ENCODE peak calls at places on chromosome X, in four cellular contexts. N is WERI-Rb-1, V is PC-3, G is aorta. Y is an unnamed sample.

GRCh38 chrX:102995316-102995715 is 58.2 kb downstream of the RAB40AL start:
- DNase-seq in V (no peak), N (no peak), G (no peak), Y (peak; percentile 78)

GRCh38 chrX:17812763-17813162 is 48.3 kb downstream of the RAI2 start:
- DNase-seq in N (no peak), V (peak; percentile 37), G (no peak), Y (peak; percentile 30)

GRCh38 chrX:110418220-110418856 is 59.7 kb downstream of the RTL9 start:
- DNase-seq in V (peak; percentile 67), N (peak; percentile 20), G (no peak), Y (peak; percentile 79)

GRCh38 chrX:72659726-72660125 is 54.4 kb downstream of the PHKA1 start:
- DNase-seq in V (no peak), G (no peak), N (no peak), Y (no peak)

GRCh38 chrX:146581981-146582712 is 227.4 kb upstream of the CXorf51B start:
- DNase-seq in G (no peak), N (no peak), V (no peak), Y (no peak)

GRCh38 chrX:101357166-101357795 is 8.7 kb upstream of the TIMM8A start:
- DNase-seq in G (no peak), V (peak; percentile 29), N (no peak), Y (peak; percentile 24)

GRCh38 chrX:84187501-84188319 is at the start of gene RPS6KA6:
- DNase-seq in N (peak; percentile 22), V (peak; percentile 16), G (peak; percentile 80), Y (peak; percentile 63)

GRCh38 chrX:134604701-134605271 is 53.5 kb downstream of the PLAC1 start:
- DNase-seq in N (peak; percentile 62), G (no peak), V (peak; percentile 51), Y (peak; percentile 51)

GRCh38 chrX:86348669-86349068 is 200.4 kb downstream of the DACH2 start:
- DNase-seq in N (peak; percentile 10), V (no peak), G (no peak), Y (no peak)

GRCh38 chrX:45750639-45751038 is 550.0 kb upstream of the DIPK2B start:
- DNase-seq in N (no peak), G (no peak), V (no peak), Y (peak; percentile 6)

GRCh38 chrX:40086569-40087335 is 11.0 kb downstream of the BCOR start:
- DNase-seq in V (no peak), N (no peak), G (no peak), Y (no peak)

GRCh38 chrX:31459361-31459760 is 387.5 kb upstream of the FTHL17 start:
- DNase-seq in V (no peak), N (no peak), G (no peak), Y (peak; percentile 60)

GRCh38 chrX:10007604-10008003 is 40.4 kb downstream of the CLDN34 start:
- DNase-seq in G (no peak), V (no peak), N (no peak), Y (peak; percentile 53)

GRCh38 chrX:153578200-153578835 is 20.6 kb downstream of the CCNQ start:
- DNase-seq in G (no peak), V (no peak), N (no peak), Y (no peak)

GRCh38 chrX:111568356-111568755 is 56.9 kb downstream of the SERTM2 start:
- DNase-seq in G (no peak), V (peak; percentile 2), N (peak; percentile 13), Y (peak; percentile 21)

GRCh38 chrX:34528081-34528480 is 129.0 kb downstream of the TMEM47 start:
- DNase-seq in N (no peak), G (no peak), V (no peak), Y (no peak)

GRCh38 chrX:31333181-31333831 is 261.5 kb upstream of the FTHL17 start:
- DNase-seq in N (no peak), V (peak; percentile 11), G (no peak), Y (peak; percentile 49)

GRCh38 chrX:28979876-28980275 is 392.6 kb downstream of the IL1RAPL1 start:
- DNase-seq in G (no peak), V (no peak), N (no peak), Y (no peak)

GRCh38 chrX:15143825-15144121 is 126.1 kb downstream of the ASB9 start:
- DNase-seq in N (no peak), V (peak; percentile 18), G (no peak), Y (no peak)

GRCh38 chrX:15849555-15849954 is 5.1 kb downstream of the AP1S2 start:
- DNase-seq in N (peak; percentile 14), G (no peak), V (peak; percentile 35), Y (peak; percentile 23)

GRCh38 chrX:65690057-65690855 is 22.8 kb downstream of the MSN start:
- DNase-seq in N (no peak), G (peak; percentile 74), V (peak; percentile 60), Y (peak; percentile 89)

GRCh38 chrX:153408221-153408721 is 3.0 kb upstream of the ZFP92 start:
- DNase-seq in G (peak; percentile 68), V (no peak), N (no peak), Y (no peak)

GRCh38 chrX:44072631-44073030 is 99.4 kb upstream of the NDP start:
- DNase-seq in G (no peak), N (no peak), V (peak; percentile 8), Y (peak; percentile 22)

GRCh38 chrX:8201896-8202331 is 30.8 kb upstream of the VCX2 start:
- DNase-seq in G (no peak), N (peak; percentile 66), V (no peak), Y (no peak)

GRCh38 chrX:82218361-82218760 is 1016.5 kb downstream of the SH3BGRL start:
- DNase-seq in G (no peak), V (peak; percentile 55), N (no peak), Y (peak; percentile 23)

GRCh38 chrX:15441464-15441863 is 51.7 kb downstream of the PIR start:
- DNase-seq in N (peak; percentile 69), G (no peak), V (no peak), Y (no peak)

GRCh38 chrX:13418126-13419091 is 98.6 kb upstream of the ATXN3L start:
- DNase-seq in G (no peak), N (no peak), V (peak; percentile 45), Y (peak; percentile 50)

GRCh38 chrX:110003167-110004156 is 548 bp downstream of the TMEM164 start:
- DNase-seq in G (peak; percentile 77), N (no peak), V (no peak), Y (peak; percentile 58)

GRCh38 chrX:106286053-106286650 is 118.0 kb downstream of the PWWP3B start:
- DNase-seq in V (peak; percentile 47), G (no peak), N (no peak), Y (no peak)

GRCh38 chrX:103254921-103255455 is at the start of gene TCEAL8:
- DNase-seq in V (peak; percentile 66), G (peak; percentile 93), N (peak; percentile 65), Y (peak; percentile 85)

GRCh38 chrX:137051978-137052640 is 18.3 kb upstream of the GPR101 start:
- DNase-seq in N (peak; percentile 71), G (peak; percentile 88), V (peak; percentile 68), Y (peak; percentile 55)

GRCh38 chrX:11557120-11557519 is 108.6 kb downstream of the ARHGAP6 start:
- DNase-seq in N (no peak), G (no peak), V (peak; percentile 88), Y (peak; percentile 77)

GRCh38 chrX:125219852-125220251 is 99.8 kb upstream of the TEX13C start:
- DNase-seq in G (no peak), V (no peak), N (no peak), Y (no peak)

GRCh38 chrX:45771114-45771513 is 570.4 kb upstream of the DIPK2B start:
- DNase-seq in V (peak; percentile 96), G (no peak), N (no peak), Y (peak; percentile 91)

GRCh38 chrX:10486373-10486772 is 134.0 kb downstream of the MID1 start:
- DNase-seq in V (peak; percentile 59), N (no peak), G (no peak), Y (peak; percentile 89)

GRCh38 chrX:12758291-12758690 is 32.9 kb upstream of the PRPS2 start:
- DNase-seq in N (no peak), G (no peak), V (no peak), Y (peak; percentile 8)

DNA sequence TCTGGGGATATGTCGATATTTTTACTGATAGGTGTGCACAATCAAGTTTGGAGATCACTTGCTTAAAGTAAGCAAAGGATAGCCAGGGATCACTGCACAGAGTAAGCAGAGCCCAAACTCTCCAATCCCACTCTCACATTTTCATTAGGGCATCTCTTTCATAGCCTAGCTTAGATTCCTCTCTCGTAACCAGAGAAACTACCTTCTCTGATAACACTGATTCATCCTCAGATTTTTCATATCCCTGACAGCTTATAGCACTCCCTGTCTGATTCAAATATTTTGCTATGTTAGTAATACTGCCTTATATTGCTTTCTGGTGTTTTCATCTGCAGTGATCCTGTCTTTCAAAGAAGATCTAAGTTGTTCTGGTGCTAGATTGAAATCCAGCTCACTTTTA is 123.7 kb downstream of the CBLL2 start:
- DNase-seq in N (no peak), G (no peak), V (peak; percentile 10), Y (peak; percentile 30)
- H3K27ac ChIP-seq in N (no peak overlapping the region), G (no peak overlapping the region), V (peak overlapping the region; percentile 20), Y (peak overlapping the region; percentile 24)

GRCh38 chrX:138745215-138745614 is 33.7 kb upstream of the FGF13 start:
- DNase-seq in V (peak; percentile 74), N (peak; percentile 25), G (no peak), Y (peak; percentile 52)
- H3K27ac ChIP-seq in V (no peak overlapping the region), N (no peak overlapping the region), G (no peak overlapping the region), Y (no peak overlapping the region)

GRCh38 chrX:3699841-3700381 is 13.5 kb downstream of the PRKX start:
- DNase-seq in V (no peak), G (no peak), N (no peak), Y (peak; percentile 30)

GRCh38 chrX:3697220-3697684 is 16.2 kb downstream of the PRKX start:
- DNase-seq in N (no peak), G (no peak), V (no peak), Y (no peak)

DNA sequence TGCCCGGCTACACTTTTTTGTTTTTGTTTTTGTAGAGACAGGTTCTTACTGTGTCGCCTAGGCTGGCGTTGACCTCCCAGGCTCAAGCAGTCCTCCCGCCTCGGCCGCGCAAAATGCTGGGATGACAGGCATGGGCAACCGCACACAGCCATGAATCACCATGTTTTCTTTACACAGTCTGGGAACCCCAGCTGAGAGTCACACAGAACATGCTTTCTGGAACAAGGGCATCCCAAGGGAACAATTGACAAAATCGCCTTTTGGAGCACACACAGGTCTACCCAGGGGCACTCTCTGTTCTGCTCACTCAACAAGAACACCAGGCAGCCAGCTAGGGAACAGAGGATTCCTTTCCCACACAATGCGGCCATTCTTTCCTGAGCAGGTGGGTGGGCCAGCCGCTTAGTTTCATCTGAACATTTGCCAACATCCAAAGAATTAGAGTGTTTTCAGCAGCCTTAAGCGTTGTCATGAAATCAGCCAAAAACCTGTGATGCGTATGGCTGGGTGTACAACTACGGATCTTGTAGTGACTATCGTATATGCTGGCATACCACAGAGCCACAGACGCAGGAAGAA is 15.7 kb downstream of the PRKX start:
- DNase-seq in N (no peak), V (no peak), G (peak; percentile 82), Y (peak; percentile 75)
- H3K27ac ChIP-seq in N (no peak overlapping the region), V (no peak overlapping the region), G (no peak overlapping the region), Y (no peak overlapping the region)

GRCh38 chrX:150893936-150894335 is 4.5 kb downstream of the CD99L2 start:
- DNase-seq in N (no peak), V (no peak), G (no peak), Y (no peak)

GRCh38 chrX:150896632-150897031 is 1.8 kb downstream of the CD99L2 start:
- DNase-seq in G (no peak), V (no peak), N (no peak), Y (no peak)

GRCh38 chrX:150898343-150899190 is at the start of gene CD99L2:
- DNase-seq in G (peak; percentile 95), V (peak; percentile 92), N (peak; percentile 94), Y (peak; percentile 91)

GRCh38 chrX:150899191-150899757 is 806 bp upstream of the CD99L2 start:
- DNase-seq in G (no peak), N (peak; percentile 42), V (peak; percentile 13), Y (peak; percentile 63)

GRCh38 chrX:150897371-150898319 is 823 bp downstream of the CD99L2 start:
- DNase-seq in N (peak; percentile 63), G (no peak), V (peak; percentile 15), Y (peak; percentile 43)
- H3K27ac ChIP-seq in N (peak overlapping the region; percentile 96), G (no peak overlapping the region), V (peak overlapping the region; percentile 11), Y (no peak overlapping the region)